ENCODE peak calls at places on chromosomes 7 and 10, in five cellular contexts. O is fibroblast of lung, U is HCT116, L is PC-3, A is mammary epithelial cell. Q is an unnamed sample.

GRCh38 chr7:95863623-95864022 is 91.3 kb downstream of the DYNC1I1 start:
- DNase-seq in O (no peak), U (no peak), L (no peak), A (no peak), Q (no peak)

GRCh38 chr7:138608292-138608691 is 92.9 kb downstream of the SVOPL start:
- DNase-seq in O (peak; percentile 34), U (no peak), L (no peak), A (no peak), Q (no peak)

GRCh38 chr7:158507917-158508316 is 79.7 kb downstream of the PTPRN2 start:
- DNase-seq in O (no peak), U (no peak), L (no peak), A (no peak), Q (no peak)

GRCh38 chr10:50291261-50291850 is 40.0 kb upstream of the ASAH2 start:
- DNase-seq in O (peak; percentile 49), U (no peak), L (peak; percentile 58), A (no peak), Q (no peak)

GRCh38 chr7:157224627-157225026 is 85.9 kb downstream of the UBE3C start:
- DNase-seq in O (peak; percentile 68), U (no peak), L (peak; percentile 23), A (no peak), Q (no peak)

GRCh38 chr7:99219985-99220384 is 12.1 kb upstream of the KPNA7 start:
- DNase-seq in O (no peak), U (no peak), L (no peak), A (no peak), Q (no peak)

GRCh38 chr7:46369933-46370654 is 449.0 kb upstream of the IGFBP3 start:
- DNase-seq in O (peak; percentile 96), U (peak; percentile 7), L (peak; percentile 90), A (peak; percentile 56), Q (no peak)

GRCh38 chr10:86295351-86295750 is 71.2 kb downstream of the GRID1 start:
- DNase-seq in O (no peak), U (no peak), L (no peak), A (no peak), Q (no peak)

GRCh38 chr10:29931833-29932232 is 127.6 kb downstream of the JCAD start:
- DNase-seq in O (no peak), U (no peak), L (no peak), A (no peak), Q (no peak)

GRCh38 chr7:44867073-44867990 is 18.0 kb downstream of the PURB start:
- DNase-seq in O (peak; percentile 87), U (peak; percentile 19), L (peak; percentile 77), A (peak; percentile 75), Q (no peak)

GRCh38 chr10:102845352-102845902 is 8.2 kb upstream of the CYP17A1 start:
- DNase-seq in O (no peak), U (no peak), L (no peak), A (no peak), Q (no peak)

DNA sequence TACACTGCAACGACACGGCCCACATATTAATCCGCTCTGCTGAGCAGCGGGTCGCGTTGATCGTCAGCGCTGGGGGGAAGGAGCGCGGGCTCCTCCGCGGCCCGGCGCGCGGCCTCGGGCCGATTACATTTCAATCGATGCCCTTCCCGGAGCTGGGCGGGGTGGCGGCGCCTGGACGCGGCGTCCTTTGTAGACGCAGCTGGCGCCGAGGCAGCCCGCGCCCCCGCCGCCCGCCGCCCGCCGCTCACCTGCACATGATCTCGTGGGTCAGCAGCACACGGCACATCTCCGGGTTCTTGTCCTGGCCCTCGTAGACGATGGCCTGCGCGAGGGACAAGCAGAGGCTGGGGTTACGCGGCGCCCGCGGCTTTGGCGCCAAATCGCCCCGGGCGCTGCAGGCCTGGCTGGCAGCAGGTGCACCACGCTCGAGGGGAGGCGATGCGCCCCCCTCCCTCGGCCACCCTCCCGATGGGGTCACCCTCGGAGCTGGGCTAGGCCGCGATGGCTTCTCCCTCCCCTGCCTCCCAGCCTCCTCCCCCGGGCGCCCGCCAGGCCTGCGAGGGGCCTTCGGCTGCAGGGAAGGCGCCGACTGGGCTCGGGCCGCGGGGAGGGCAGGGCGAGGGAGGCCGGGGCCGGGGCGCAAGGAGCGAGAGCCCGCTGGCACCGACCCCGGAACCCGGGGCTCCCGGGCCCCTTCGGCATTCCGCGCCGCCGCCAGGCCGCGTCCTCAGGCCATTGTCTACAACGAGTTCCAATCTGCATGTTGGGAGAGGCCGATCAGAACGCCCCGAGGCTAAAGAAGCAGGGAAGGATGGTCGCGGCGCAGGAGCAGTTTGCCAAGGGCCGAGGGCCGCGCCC is 5.2 kb downstream of the EBF3 start:
- DNase-seq in O (no peak), U (no peak), L (no peak), A (no peak), Q (no peak)
- H3K9ac ChIP-seq in O (no peak overlapping the region), U (no peak overlapping the region), L (no peak overlapping the region), A (no peak overlapping the region), Q (no peak overlapping the region)

GRCh38 chr7:155466814-155467675 is 9.1 kb downstream of the EN2 start:
- DNase-seq in O (no peak), U (no peak), L (no peak), A (no peak), Q (no peak)
- TF ChIP-seq EZH2 in O (peak; percentile 30), U (no peak), L (no peak), A (no peak), Q (no peak)

DNA sequence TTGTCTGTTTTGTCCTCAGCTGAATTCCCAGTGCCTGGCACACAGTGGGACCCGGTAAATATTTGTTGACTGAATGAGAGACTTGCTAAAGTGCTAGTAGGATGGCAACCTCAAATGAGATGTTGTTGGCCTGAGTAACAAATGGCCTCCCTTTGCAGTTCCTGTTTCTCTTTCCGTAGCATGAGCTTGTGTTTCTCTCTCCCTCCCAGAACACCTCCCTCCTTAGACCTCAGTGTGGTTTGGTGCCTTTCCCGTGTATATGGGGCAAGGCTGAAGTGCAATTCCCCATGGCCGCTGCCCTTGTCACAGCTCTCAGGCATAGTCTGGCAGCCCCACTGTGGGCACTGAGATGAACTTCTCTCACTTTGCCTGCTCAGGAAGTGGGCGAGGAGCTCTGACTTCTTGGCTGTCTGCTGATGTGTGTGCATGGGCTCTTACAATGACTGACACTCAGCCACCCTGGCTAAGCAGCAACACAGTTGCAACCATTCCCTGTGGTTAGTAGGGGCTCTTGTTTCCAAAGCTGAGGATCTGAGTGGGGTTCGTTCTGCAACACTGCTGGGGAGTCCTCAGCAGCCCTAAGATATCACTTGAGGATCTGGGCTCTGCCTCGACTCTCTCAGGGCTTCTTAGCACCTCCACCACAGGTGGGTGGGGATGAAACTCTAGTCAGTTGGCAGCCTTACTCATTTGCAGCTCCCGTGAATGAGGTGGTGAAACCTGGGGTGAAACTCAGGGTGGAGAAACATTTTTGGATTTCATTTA is 136.1 kb downstream of the ICA1 start:
- DNase-seq in O (no peak), U (no peak), L (no peak), A (peak; percentile 26), Q (peak; percentile 81)
- H3K9ac ChIP-seq in O (no peak overlapping the region), U (no peak overlapping the region), L (no peak overlapping the region), A (no peak overlapping the region), Q (peak overlapping the region; percentile 37)

DNA sequence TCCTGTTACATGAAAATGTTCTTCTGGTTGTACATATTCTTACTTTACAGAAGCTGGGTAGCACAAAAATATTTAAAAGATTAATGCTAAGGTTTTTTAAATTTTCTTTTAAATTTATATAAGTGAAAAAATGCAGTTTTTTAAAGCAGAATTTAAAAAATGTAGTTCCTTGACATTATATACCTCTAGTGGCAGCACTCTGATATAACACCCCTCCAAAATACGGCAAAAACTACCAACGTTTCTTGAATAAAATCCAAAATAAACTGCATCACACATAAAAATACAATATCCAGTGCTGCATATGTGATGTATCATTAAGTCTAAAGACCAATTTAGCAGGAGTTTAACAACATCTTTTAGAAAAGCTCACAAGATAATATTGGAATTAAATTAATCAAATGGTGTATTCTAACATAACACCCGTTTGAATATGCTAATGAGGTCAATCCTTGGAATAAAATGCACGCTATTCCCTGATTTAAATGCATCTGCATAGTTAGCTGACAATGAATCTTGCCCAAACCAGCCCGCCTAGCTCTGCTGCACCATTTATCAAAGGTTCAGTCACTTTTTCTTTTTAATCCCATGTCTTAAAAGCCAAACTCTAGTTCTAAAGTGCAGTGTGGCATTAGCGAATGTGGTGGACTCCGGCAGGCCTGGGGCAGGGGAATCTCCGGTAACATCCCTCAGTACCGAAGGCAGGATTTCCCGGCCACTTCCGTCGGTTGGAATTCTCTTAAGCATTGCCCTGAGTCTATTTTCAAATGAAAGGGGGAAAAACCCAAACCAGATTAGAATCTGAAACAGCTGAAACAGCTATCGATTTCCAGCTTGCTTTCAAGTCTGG is 1.2 kb downstream of the TCERG1L start:
- DNase-seq in O (peak; percentile 0), U (no peak), L (peak; percentile 3), A (no peak), Q (no peak)
- TF ChIP-seq EZH2 in O (no peak), U (no peak), L (no peak), A (no peak), Q (no peak)

GRCh38 chr7:131629203-131629871 is 72.9 kb upstream of the PODXL start:
- DNase-seq in O (peak; percentile 38), U (no peak), L (peak; percentile 47), A (peak; percentile 40), Q (no peak)

GRCh38 chr7:131633342-131633843 is 77.0 kb upstream of the PODXL start:
- DNase-seq in O (peak; percentile 45), U (no peak), L (peak; percentile 86), A (peak; percentile 17), Q (no peak)

GRCh38 chr7:131628634-131629033 is 72.2 kb upstream of the PODXL start:
- DNase-seq in O (no peak), U (no peak), L (no peak), A (no peak), Q (no peak)

GRCh38 chr7:131627589-131628212 is 71.3 kb upstream of the PODXL start:
- DNase-seq in O (peak; percentile 12), U (no peak), L (no peak), A (no peak), Q (no peak)

GRCh38 chr7:131630427-131630826 is 74.0 kb upstream of the PODXL start:
- DNase-seq in O (no peak), U (no peak), L (no peak), A (no peak), Q (no peak)
- H3K9ac ChIP-seq in O (no peak overlapping the region), U (no peak overlapping the region), L (no peak overlapping the region), A (no peak overlapping the region), Q (no peak overlapping the region)

DNA sequence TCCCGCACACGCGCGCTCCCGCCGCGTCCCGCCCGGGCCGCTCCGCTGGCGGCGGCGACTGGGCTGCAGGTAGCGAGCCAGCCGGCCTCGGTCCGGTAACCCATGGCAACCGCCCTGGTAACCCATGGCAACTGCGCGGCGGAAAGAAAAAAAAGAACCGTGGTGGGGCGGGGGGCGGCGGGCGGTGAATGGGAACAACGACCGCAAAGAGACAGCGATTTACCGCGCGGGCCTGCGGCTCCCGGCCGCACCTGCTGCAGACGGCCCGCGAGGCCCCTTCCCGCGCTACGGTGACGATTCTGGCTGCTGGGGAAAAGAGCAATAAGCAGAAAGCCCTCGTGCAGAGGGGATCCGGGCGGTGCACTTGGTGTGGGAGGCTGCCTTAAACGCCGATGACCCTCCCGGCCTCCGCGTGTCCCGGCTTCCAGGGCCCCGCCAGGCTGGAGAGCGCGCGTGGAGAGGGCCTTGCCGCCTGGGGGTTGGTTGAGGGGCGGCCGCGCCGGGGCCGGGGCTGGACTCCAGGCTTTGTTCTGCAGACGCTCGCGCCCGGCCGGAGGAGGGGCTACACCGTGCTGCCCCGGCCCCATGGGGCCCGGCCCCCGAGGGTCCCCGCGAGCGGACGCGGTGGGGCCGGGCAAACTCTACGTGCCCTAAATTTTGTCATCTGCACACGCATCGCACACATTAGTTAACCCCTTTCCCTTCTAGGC is 84.7 kb downstream of the SNX10 start:
- DNase-seq in O (no peak), U (no peak), L (no peak), A (no peak), Q (no peak)
- TF ChIP-seq EZH2 in O (peak; percentile 83), U (no peak), L (no peak), A (peak; percentile 36), Q (no peak)

Q was measured in DND-41.